ENCODE peak calls at places on chromosomes 12 and 14, in five cellular contexts. E, V, M, A and Y are unnamed samples.

GRCh38 chr12:16187684-16188083 is 89.8 kb downstream of the SLC15A5 start:
- DNase-seq in E (no peak), V (no peak), M (no peak), A (no peak), Y (no peak)

GRCh38 chr12:123533672-123534643 is at the start of gene RILPL1:
- DNase-seq in E (peak), V (peak), M (peak), A (no peak), Y (peak)

GRCh38 chr12:102958073-102958829 is 777 bp downstream of the ASCL1 start:
- DNase-seq in E (peak), V (no peak), M (peak), A (no peak), Y (no peak)

GRCh38 chr12:1593232-1594044 is 943 bp downstream of the FBXL14 start:
- DNase-seq in E (peak), V (peak), M (no peak), A (peak), Y (peak)

GRCh38 chr14:24982472-24983155 is 67.3 kb downstream of the STXBP6 start:
- DNase-seq in E (no peak), V (no peak), M (peak), A (no peak), Y (no peak)

GRCh38 chr14:32350020-32350419 is 20.9 kb downstream of the AKAP6 start:
- DNase-seq in E (no peak), V (no peak), M (no peak), A (no peak), Y (no peak)

GRCh38 chr14:41986726-41987125 is 380.1 kb downstream of the LRFN5 start:
- DNase-seq in E (no peak), V (no peak), M (peak), A (no peak), Y (no peak)

GRCh38 chr12:131390408-131391100 is 320.3 kb upstream of the SFSWAP start:
- DNase-seq in E (peak), V (no peak), M (no peak), A (no peak), Y (no peak)

GRCh38 chr12:123267991-123268843 is 3.4 kb downstream of the CDK2AP1 start:
- DNase-seq in E (no peak), V (no peak), M (no peak), A (no peak), Y (no peak)

GRCh38 chr14:64053694-64054669 is 201.2 kb downstream of the SYNE2 start:
- DNase-seq in E (no peak), V (no peak), M (peak), A (no peak), Y (no peak)

GRCh38 chr12:47686645-47687240 is 19.1 kb downstream of the RPAP3 start:
- DNase-seq in E (peak), V (no peak), M (peak), A (no peak), Y (no peak)

GRCh38 chr12:61097991-61098580 is 1162.1 kb upstream of the USP15 start:
- DNase-seq in E (peak), V (no peak), M (no peak), A (no peak), Y (no peak)

GRCh38 chr14:54038724-54039123 is 82.1 kb upstream of the BMP4 start:
- DNase-seq in E (no peak), V (no peak), M (no peak), A (no peak), Y (no peak)

GRCh38 chr14:68631691-68632590 is 160.9 kb downstream of the ZFP36L1 start:
- DNase-seq in E (no peak), V (no peak), M (no peak), A (peak), Y (no peak)

GRCh38 chr14:65179918-65180724 is 77.8 kb upstream of the MAX start:
- DNase-seq in E (no peak), V (no peak), M (peak), A (peak), Y (no peak)

GRCh38 chr12:62813031-62813829 is 121.7 kb downstream of the PPM1H start:
- DNase-seq in E (peak), V (peak), M (peak), A (no peak), Y (no peak)

GRCh38 chr12:68538722-68539614 is 71.7 kb upstream of the RAP1B start:
- DNase-seq in E (no peak), V (peak), M (peak), A (no peak), Y (peak)

GRCh38 chr14:71472961-71473340 is 459.3 kb upstream of the RGS6 start:
- DNase-seq in E (no peak), V (no peak), M (no peak), A (no peak), Y (no peak)

GRCh38 chr14:28577711-28578131 is 188.9 kb upstream of the FOXG1 start:
- DNase-seq in E (no peak), V (no peak), M (peak), A (peak), Y (no peak)

GRCh38 chr12:45623221-45623620 is 106.3 kb upstream of the ARID2 start:
- DNase-seq in E (no peak), V (no peak), M (no peak), A (no peak), Y (no peak)

GRCh38 chr12:9820281-9820930 is 6.9 kb upstream of the KLRF1 start:
- DNase-seq in E (no peak), V (no peak), M (no peak), A (no peak), Y (no peak)

GRCh38 chr12:4030938-4031702 is 157.9 kb upstream of the PARP11 start:
- DNase-seq in E (peak), V (peak), M (peak), A (peak), Y (peak)

GRCh38 chr12:89279499-89279898 is 72.8 kb downstream of the DUSP6 start:
- DNase-seq in E (no peak), V (no peak), M (no peak), A (no peak), Y (no peak)

GRCh38 chr12:1496162-1496925 is 98.0 kb downstream of the FBXL14 start:
- DNase-seq in E (no peak), V (no peak), M (peak), A (peak), Y (no peak)

GRCh38 chr12:66662729-66663128 is 16.1 kb downstream of the GRIP1 start:
- DNase-seq in E (no peak), V (no peak), M (peak), A (no peak), Y (no peak)

GRCh38 chr12:51847830-51848727 is at the start of gene FIGNL2:
- DNase-seq in E (peak), V (no peak), M (no peak), A (no peak), Y (no peak)

GRCh38 chr12:51850933-51851244 is 2.4 kb upstream of the FIGNL2 start:
- DNase-seq in E (no peak), V (no peak), M (no peak), A (no peak), Y (no peak)

GRCh38 chr12:51850081-51850932 is 1.8 kb upstream of the FIGNL2 start:
- DNase-seq in E (no peak), V (no peak), M (no peak), A (no peak), Y (no peak)

GRCh38 chr12:51846911-51847829 is 1.3 kb downstream of the FIGNL2 start:
- DNase-seq in E (peak), V (peak), M (no peak), A (no peak), Y (peak)

DNA sequence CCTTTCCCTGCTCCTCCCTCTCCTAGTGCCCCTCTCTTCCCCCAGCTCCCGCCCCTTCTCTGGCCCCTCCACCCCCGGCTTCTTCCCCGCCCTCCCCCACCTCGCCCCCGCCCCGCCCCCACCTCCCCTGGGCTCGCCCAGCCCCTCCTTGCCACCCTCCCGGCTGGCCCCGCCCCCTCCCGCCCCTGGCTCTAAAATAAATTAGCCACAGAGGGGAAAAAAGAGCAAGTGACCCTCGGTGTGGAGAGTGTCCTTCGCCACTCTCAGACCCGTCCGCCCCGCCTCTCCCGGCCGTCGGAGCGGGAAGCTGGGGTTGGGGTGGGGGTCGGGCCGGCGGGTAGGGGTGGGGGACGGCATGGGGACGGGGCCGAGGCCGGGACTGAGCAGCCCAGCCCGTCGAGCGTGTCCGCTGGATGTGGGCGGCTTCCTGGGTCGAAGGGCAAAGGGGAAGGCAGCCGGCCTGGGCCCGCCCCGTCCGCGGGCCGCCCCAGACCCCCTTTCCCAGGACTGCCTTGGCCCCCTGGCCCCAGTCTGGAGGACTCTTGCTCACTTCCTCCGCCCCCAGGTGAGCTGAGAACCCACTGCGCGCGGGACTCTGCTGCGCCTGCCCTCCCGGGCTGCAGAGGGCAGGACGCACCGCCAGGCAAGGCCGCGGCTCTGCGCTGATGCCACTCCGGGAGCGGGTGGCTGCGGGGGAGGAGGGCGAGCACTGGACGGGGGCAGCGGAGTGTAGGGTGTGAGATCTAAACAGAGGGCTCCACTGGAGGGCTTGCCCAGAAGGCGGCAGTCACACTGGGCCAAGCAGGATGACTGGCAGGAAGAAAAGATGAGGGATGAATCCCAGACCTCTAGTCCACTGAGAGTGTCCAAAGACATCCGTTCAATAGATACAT is 571 bp upstream of the FIGNL2 start:
- DNase-seq in E (peak), V (no peak), M (no peak), A (no peak), Y (no peak)
- TF ChIP-seq CTCF in E (no peak), V (no peak), M (no peak), A (no peak), Y (no peak)

GRCh38 chr14:94484476-94484875 is 8.5 kb upstream of the SERPINA9 start:
- DNase-seq in E (no peak), V (no peak), M (no peak), A (peak), Y (no peak)

GRCh38 chr14:94486883-94487282 is 10.9 kb upstream of the SERPINA9 start:
- DNase-seq in E (no peak), V (no peak), M (no peak), A (no peak), Y (no peak)

GRCh38 chr14:94494085-94494484 is 15.2 kb downstream of the SERPINA12 start:
- DNase-seq in E (no peak), V (no peak), M (no peak), A (no peak), Y (no peak)

GRCh38 chr14:94485944-94486841 is 10.2 kb upstream of the SERPINA9 start:
- DNase-seq in E (peak), V (peak), M (peak), A (no peak), Y (peak)

DNA sequence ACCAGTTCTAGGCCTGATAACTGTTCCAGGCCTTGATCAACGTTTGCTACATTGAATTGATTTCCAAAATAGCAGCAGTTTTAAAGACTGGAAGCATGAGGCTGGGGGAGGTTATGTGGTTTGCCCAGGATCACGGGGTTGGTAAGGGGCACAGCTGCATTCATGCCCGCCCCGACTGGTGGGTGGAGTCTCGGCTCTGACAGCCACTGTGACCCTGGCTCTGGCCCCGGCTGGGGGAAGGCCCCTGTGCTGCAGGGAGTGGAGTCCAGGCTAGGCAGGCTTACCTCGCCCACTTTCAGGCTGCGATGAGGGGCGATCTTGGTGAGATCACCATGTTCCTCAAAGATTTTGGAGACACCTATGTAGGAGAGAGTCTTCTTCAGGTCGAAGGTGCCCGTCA is 13.3 kb upstream of the SERPINA9 start:
- DNase-seq in E (no peak), V (no peak), M (no peak), A (no peak), Y (no peak)
- TF ChIP-seq CTCF in E (no peak), V (no peak), M (no peak), A (no peak), Y (no peak)

GRCh38 chr14:21229821-21230220 is 39.4 kb downstream of the HNRNPC start:
- DNase-seq in E (no peak), V (no peak), M (no peak), A (no peak), Y (no peak)
- TF ChIP-seq CTCF in E (no peak), V (no peak), M (no peak), A (no peak), Y (no peak)

GRCh38 chr12:13022737-13023370 is 21.3 kb upstream of the FAM234B start:
- DNase-seq in E (no peak), V (no peak), M (peak), A (no peak), Y (no peak)

GRCh38 chr12:13027032-13027431 is 17.1 kb upstream of the FAM234B start:
- DNase-seq in E (no peak), V (no peak), M (no peak), A (no peak), Y (no peak)

GRCh38 chr12:13027508-13027907 is 16.7 kb upstream of the FAM234B start:
- DNase-seq in E (no peak), V (no peak), M (no peak), A (no peak), Y (no peak)

GRCh38 chr12:13028825-13029570 is 15.2 kb upstream of the FAM234B start:
- DNase-seq in E (no peak), V (no peak), M (no peak), A (no peak), Y (no peak)

DNA sequence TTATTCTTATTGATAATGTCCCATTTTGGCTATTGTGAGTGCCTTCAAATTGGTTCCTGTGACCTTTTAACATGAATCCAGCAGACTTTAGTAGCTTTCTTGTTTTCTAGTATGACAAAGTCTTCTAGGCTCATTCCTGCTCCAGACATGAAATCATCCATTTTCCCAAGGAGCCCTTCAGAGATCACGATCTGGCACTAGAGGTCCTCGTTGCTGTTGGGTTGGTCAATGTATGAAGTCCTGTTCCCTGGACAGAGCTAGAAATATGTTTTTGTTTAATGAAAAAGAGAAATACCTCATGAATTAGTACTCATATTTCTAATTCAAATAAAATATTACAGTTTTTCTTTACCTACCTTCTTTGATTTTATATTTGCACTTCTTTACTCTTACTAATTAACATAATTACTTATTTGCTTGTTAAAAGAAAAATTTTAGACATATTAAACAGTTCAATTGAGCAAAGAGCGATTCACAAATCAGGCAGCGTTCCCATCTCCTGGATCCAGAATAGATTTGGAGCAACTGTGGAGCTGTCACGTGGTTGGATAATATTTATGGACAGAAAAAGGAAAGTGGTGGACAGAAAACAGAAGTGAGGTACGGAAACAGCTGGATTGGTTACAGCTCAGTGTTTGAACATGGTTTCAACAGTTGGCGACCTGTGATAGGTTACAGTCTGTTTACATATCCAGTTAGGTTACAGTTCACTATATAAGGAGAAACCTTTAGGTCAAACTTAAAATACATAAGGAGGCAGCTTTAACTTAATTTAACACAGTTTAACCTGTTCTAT is 19.8 kb upstream of the FAM234B start:
- DNase-seq in E (no peak), V (no peak), M (peak), A (no peak), Y (no peak)
- TF ChIP-seq CTCF in E (peak), V (no peak), M (peak), A (no peak), Y (no peak)

GRCh38 chr12:26465419-26466097 is 270.2 kb downstream of the SSPN start:
- DNase-seq in E (no peak), V (no peak), M (peak), A (no peak), Y (no peak)
- TF ChIP-seq CTCF in E (peak), V (no peak), M (peak), A (no peak), Y (no peak)

DNA sequence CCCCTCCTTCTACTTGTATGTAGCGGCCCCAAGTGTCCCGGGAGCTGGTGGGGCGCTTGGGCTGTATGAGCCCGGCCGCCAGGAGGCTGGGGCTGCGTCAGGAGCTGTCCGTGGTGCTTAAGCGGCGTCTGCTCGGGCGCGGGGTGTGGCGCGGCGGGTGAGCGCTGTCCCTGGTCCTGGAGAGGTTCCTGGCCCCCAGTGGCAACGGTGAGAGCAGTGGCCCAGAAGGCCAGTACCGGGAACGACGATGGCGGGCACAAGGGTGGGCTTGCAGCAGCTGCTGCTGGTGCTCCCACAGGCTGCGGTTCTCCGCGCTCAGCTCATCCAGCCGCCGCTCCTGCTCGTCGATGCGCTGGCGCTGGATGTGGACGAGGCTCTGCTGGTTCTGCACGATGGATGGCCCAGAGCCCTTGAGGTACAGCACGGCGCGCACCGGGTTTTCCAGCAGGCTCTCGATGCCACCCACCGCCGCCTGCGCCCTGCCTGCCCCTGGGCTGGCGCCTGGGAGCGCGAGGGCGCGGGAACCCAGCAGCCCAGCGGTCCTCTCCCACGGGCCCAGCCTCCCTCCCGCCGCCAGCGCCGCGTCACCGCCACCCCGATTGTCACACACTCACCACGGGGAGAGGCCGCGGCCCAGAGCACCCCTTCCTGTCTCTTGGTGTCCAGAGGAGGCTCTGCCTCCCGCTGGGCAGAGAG is 41.9 kb upstream of the FKBP4 start:
- DNase-seq in E (peak), V (peak), M (peak), A (no peak), Y (peak)
- TF ChIP-seq CTCF in E (no peak), V (no peak), M (peak), A (no peak), Y (no peak)